ENCODE peak calls at places on chromosomes 3 and 15, in ten cellular contexts. I is endothelial cell of umbilical vein, Y is BE2C, F is fibroblast of lung, P is stomach, R is mammary epithelial cell, W is tibial artery, K is SK-N-SH, Q is neural progenitor cell, B is left lung. D is an unnamed sample.

GRCh38 chr3:168996622-168997021 is 666.9 kb downstream of the MECOM start:
- DNase-seq in F (no peak), P (no peak), Y (no peak), I (no peak), Q (no peak), K (no peak), R (no peak), W (no peak), B (no peak), D (no peak)

GRCh38 chr3:112132975-112133448 is at the start of gene GCSAM:
- DNase-seq in R (peak; percentile 81), P (no peak), Y (no peak), Q (no peak), W (peak; percentile 68), I (no peak), F (no peak), K (no peak), B (peak; percentile 74), D (peak; percentile 68)

GRCh38 chr3:36525115-36525711 is 144.9 kb downstream of the STAC start:
- DNase-seq in W (no peak), F (peak; percentile 83), B (no peak), K (no peak), Q (no peak), P (no peak), Y (no peak), R (peak; percentile 73), I (no peak), D (no peak)

GRCh38 chr3:61821823-61822251 is 260.5 kb downstream of the PTPRG start:
- DNase-seq in W (no peak), Q (no peak), F (peak; percentile 71), I (no peak), Y (no peak), K (no peak), B (no peak), P (no peak), R (peak; percentile 32), D (no peak)

GRCh38 chr15:67224889-67225288 is 29.6 kb downstream of the AAGAB start:
- DNase-seq in P (no peak), B (no peak), K (no peak), W (no peak), R (peak; percentile 93), Y (no peak), Q (no peak), F (no peak), I (no peak), D (no peak)

GRCh38 chr3:132268956-132269355 is 48.3 kb upstream of the ACP3 start:
- DNase-seq in F (peak; percentile 28), P (no peak), Y (no peak), Q (peak; percentile 48), B (no peak), W (no peak), K (no peak), I (peak; percentile 10), R (no peak), D (no peak)

GRCh38 chr15:79168922-79169322 is 78.3 kb upstream of the RASGRF1 start:
- DNase-seq in K (no peak), Y (peak; percentile 75), W (no peak), B (no peak), P (no peak), R (peak; percentile 36), Q (peak; percentile 81), I (peak; percentile 8), F (peak; percentile 3), D (no peak)

GRCh38 chr3:119304201-119304713 is 10.1 kb downstream of the ARHGAP31 start:
- DNase-seq in Q (peak; percentile 23), Y (no peak), F (peak; percentile 85), W (no peak), B (no peak), P (no peak), K (no peak), I (no peak), R (peak; percentile 11), D (no peak)

GRCh38 chr15:65580287-65580686 is 30.6 kb downstream of the INTS14 start:
- DNase-seq in Q (peak; percentile 13), K (peak; percentile 31), P (no peak), W (no peak), Y (no peak), F (peak; percentile 73), R (peak; percentile 22), I (no peak), B (no peak), D (no peak)

GRCh38 chr15:32774022-32774421 is 56.2 kb downstream of the GREM1 start:
- DNase-seq in K (no peak), B (no peak), W (no peak), P (no peak), I (no peak), F (peak; percentile 96), Y (no peak), Q (no peak), R (peak; percentile 13), D (no peak)

GRCh38 chr3:175258763-175259162 is 399.6 kb downstream of the NAALADL2 start:
- DNase-seq in P (peak; percentile 30), I (no peak), B (no peak), K (no peak), Y (no peak), Q (no peak), F (peak; percentile 89), R (peak; percentile 50), W (no peak), D (no peak)

GRCh38 chr3:50665603-50666115 is 9.1 kb upstream of the DOCK3 start:
- DNase-seq in W (peak; percentile 35), B (no peak), F (no peak), Q (no peak), Y (no peak), K (no peak), P (no peak), I (no peak), R (no peak), D (no peak)

GRCh38 chr3:146218880-146219866 is 31.7 kb downstream of the PLSCR4 start:
- DNase-seq in I (peak; percentile 71), B (no peak), R (no peak), W (no peak), K (peak; percentile 24), F (peak; percentile 24), P (peak; percentile 32), Q (peak; percentile 32), Y (peak; percentile 28), D (no peak)

GRCh38 chr3:48478631-48479555 is 25.1 kb downstream of the SHISA5 start:
- DNase-seq in F (no peak), B (no peak), P (no peak), Y (no peak), R (peak; percentile 81), K (no peak), Q (no peak), I (peak; percentile 31), W (peak; percentile 64), D (no peak)
- H3K4me1 ChIP-seq in F (no peaks in the 10 kb centered on the region), B (peaks cover 9% of the 10 kb centered on the region), P (no peaks in the 10 kb centered on the region), Y (no peaks in the 10 kb centered on the region), R (peaks cover 7% of the 10 kb centered on the region), K (no peaks in the 10 kb centered on the region), Q (peaks cover 15% of the 10 kb centered on the region), I (no peaks in the 10 kb centered on the region), W (no peaks in the 10 kb centered on the region), D (peaks cover under 1% of the 10 kb centered on the region)

GRCh38 chr3:128167973-128168674 is 14.8 kb downstream of the EEFSEC start:
- DNase-seq in Q (peak; percentile 42), F (no peak), Y (no peak), R (no peak), K (peak; percentile 28), B (no peak), W (no peak), P (no peak), I (no peak), D (no peak)

GRCh38 chr3:128173241-128173640 is 20.0 kb downstream of the EEFSEC start:
- DNase-seq in Q (no peak), Y (no peak), F (no peak), R (no peak), B (no peak), W (no peak), I (no peak), K (no peak), P (no peak), D (no peak)

GRCh38 chr3:128168830-128169229 is 15.5 kb downstream of the EEFSEC start:
- DNase-seq in W (no peak), B (no peak), F (no peak), Q (no peak), Y (no peak), P (no peak), I (no peak), R (no peak), K (no peak), D (no peak)

GRCh38 chr3:128173849-128174248 is 20.6 kb downstream of the EEFSEC start:
- DNase-seq in P (no peak), B (no peak), K (peak; percentile 44), Y (peak; percentile 52), R (no peak), W (no peak), Q (peak; percentile 32), F (no peak), I (no peak), D (no peak)

DNA sequence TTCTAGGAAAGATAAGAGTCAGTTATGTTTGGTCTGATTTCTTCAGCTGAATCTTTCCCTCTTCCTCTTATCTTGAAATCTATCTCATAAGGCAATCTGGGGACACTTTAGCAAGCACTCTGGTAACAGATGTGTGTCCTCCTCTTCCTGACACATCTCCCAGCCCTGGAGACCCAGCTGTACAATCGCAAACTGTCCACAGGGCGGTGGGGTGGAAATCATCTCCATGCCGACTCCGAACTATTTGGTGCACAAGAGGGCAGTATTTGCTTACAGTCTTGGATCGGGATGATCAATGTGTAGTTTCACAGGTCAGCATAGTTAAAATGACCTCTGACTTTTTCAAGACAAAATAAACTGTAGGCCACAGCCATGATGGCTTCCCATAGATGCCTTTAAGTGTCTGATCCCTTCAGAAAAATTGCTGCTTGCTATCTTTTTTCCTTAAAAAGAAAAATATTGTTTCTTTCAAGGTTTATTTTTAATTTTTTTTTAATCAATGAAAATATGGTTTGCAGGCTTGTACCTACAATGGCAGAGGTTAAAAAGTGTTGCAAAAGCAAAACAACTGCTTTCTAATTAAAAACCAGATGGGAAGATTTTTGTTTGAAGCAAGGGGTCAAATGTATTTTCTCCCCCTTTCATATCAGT is 17.7 kb downstream of the EEFSEC start:
- DNase-seq in Q (peak; percentile 79), P (peak; percentile 34), I (peak; percentile 78), B (no peak), K (peak; percentile 80), W (no peak), Y (peak; percentile 83), R (peak; percentile 61), F (peak; percentile 71), D (no peak)
- TF ChIP-seq CTCF in Q (peak; percentile 74), P (peak; percentile 47), I (peak; percentile 83), B (peak; percentile 59), K (peak; percentile 92), W (peak; percentile 66), Y (peak; percentile 99), R (peak; percentile 72), F (peak; percentile 99), D (peak; percentile 60)

DNA sequence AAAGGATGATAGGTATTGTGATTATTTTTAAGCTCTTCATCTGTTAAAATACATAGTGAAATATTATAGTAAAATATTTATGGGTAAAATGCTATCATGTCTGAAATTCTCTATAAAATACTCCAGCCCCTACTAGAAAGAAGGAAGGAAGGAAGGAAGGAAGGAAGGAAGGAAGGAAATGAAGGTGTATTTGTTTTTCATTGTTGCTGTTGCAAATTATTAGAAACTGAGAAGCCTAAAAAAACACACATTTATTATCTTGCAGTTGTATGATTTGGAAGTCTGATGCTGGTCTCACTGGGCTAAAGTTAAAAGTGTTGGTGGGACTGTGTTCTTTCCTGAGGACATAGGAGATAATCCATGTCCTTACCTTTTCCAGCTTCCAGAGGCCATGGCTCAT is 47.6 kb upstream of the CLSTN2 start:
- DNase-seq in P (no peak), F (no peak), K (no peak), Q (no peak), B (no peak), W (no peak), R (no peak), Y (no peak), I (no peak), D (no peak)
- H3K27me3 ChIP-seq in P (no peaks in the 10 kb centered on the region), F (no peaks in the 10 kb centered on the region), K (no peaks in the 10 kb centered on the region), Q (no peaks in the 10 kb centered on the region), B (no peaks in the 10 kb centered on the region), W (no peaks in the 10 kb centered on the region), R (no peaks in the 10 kb centered on the region), Y (peaks cover 3% of the 10 kb centered on the region), I (no peaks in the 10 kb centered on the region), D (no peaks in the 10 kb centered on the region)

GRCh38 chr15:71440479-71441071 is 325.3 kb downstream of the THSD4 start:
- DNase-seq in B (no peak), K (peak; percentile 48), I (peak; percentile 84), R (peak; percentile 47), Q (peak; percentile 28), P (no peak), W (no peak), Y (no peak), F (peak; percentile 66), D (no peak)
- H3K4me1 ChIP-seq in B (peaks cover 22% of the 10 kb centered on the region), K (peaks cover 16% of the 10 kb centered on the region), I (no peaks in the 10 kb centered on the region), R (peaks cover 50% of the 10 kb centered on the region), Q (no peaks in the 10 kb centered on the region), P (peaks cover 23% of the 10 kb centered on the region), W (no peaks in the 10 kb centered on the region), Y (no peaks in the 10 kb centered on the region), F (peaks cover 9% of the 10 kb centered on the region), D (peaks cover 20% of the 10 kb centered on the region)